ENCODE peak calls at places on chromosomes 4 and X, in nine cellular contexts. One of them, this sample, is unnamed.

GRCh38 chr4:123952530-123953274 is 556.1 kb downstream of the SPRY1 start:
- DNase-seq in heart left ventricle: no peak
- DNase-seq in GM23248: peak; percentile 74
- DNase-seq in adrenal gland: no peak
- DNase-seq in mammary epithelial cell: peak; percentile 74
- DNase-seq in tibial artery: no peak
- DNase-seq in fibroblast of lung: peak; percentile 60
- DNase-seq in stomach: no peak
- DNase-seq in astrocyte: peak; percentile 60
- DNase-seq in this sample: no peak

GRCh38 chr4:41432889-41433288 is 105.1 kb upstream of the LIMCH1 start:
- DNase-seq in heart left ventricle: no peak
- DNase-seq in GM23248: peak; percentile 74
- DNase-seq in adrenal gland: no peak
- DNase-seq in mammary epithelial cell: peak; percentile 4
- DNase-seq in tibial artery: no peak
- DNase-seq in fibroblast of lung: peak; percentile 62
- DNase-seq in stomach: no peak
- DNase-seq in astrocyte: peak; percentile 94
- DNase-seq in this sample: no peak

GRCh38 chr4:147682755-147683154 is 1.2 kb downstream of the PRMT9 start:
- DNase-seq in heart left ventricle: no peak
- DNase-seq in GM23248: peak; percentile 9
- DNase-seq in adrenal gland: no peak
- DNase-seq in mammary epithelial cell: no peak
- DNase-seq in tibial artery: no peak
- DNase-seq in fibroblast of lung: peak; percentile 40
- DNase-seq in stomach: no peak
- DNase-seq in astrocyte: no peak
- DNase-seq in this sample: no peak

GRCh38 chr4:53702334-53703266 is 111.3 kb upstream of the LNX1 start:
- DNase-seq in heart left ventricle: peak; percentile 86
- DNase-seq in GM23248: peak; percentile 86
- DNase-seq in adrenal gland: peak; percentile 68
- DNase-seq in mammary epithelial cell: peak; percentile 52
- DNase-seq in tibial artery: peak; percentile 87
- DNase-seq in fibroblast of lung: peak; percentile 86
- DNase-seq in stomach: peak; percentile 70
- DNase-seq in astrocyte: peak; percentile 74
- DNase-seq in this sample: no peak

GRCh38 chr4:53453385-53453784 is 75.9 kb downstream of the FIP1L1 start:
- DNase-seq in heart left ventricle: no peak
- DNase-seq in GM23248: peak; percentile 29
- DNase-seq in adrenal gland: no peak
- DNase-seq in mammary epithelial cell: no peak
- DNase-seq in tibial artery: no peak
- DNase-seq in fibroblast of lung: no peak
- DNase-seq in stomach: no peak
- DNase-seq in astrocyte: no peak
- DNase-seq in this sample: no peak

GRCh38 chrX:115898382-115899001 is 272.1 kb upstream of the AGTR2 start:
- DNase-seq in heart left ventricle: no peak
- DNase-seq in GM23248: no peak
- DNase-seq in adrenal gland: peak; percentile 76
- DNase-seq in mammary epithelial cell: peak; percentile 67
- DNase-seq in tibial artery: no peak
- DNase-seq in fibroblast of lung: no peak
- DNase-seq in stomach: peak; percentile 92
- DNase-seq in astrocyte: no peak
- DNase-seq in this sample: peak; percentile 84

GRCh38 chrX:12488220-12488619 is 303.0 kb upstream of the PRPS2 start:
- DNase-seq in heart left ventricle: no peak
- DNase-seq in GM23248: no peak
- DNase-seq in adrenal gland: no peak
- DNase-seq in mammary epithelial cell: no peak
- DNase-seq in tibial artery: no peak
- DNase-seq in fibroblast of lung: no peak
- DNase-seq in stomach: no peak
- DNase-seq in astrocyte: no peak
- DNase-seq in this sample: no peak

GRCh38 chrX:4936315-4936714 is 1222.9 kb upstream of the PRKX start:
- DNase-seq in heart left ventricle: no peak
- DNase-seq in GM23248: no peak
- DNase-seq in adrenal gland: no peak
- DNase-seq in mammary epithelial cell: no peak
- DNase-seq in tibial artery: no peak
- DNase-seq in fibroblast of lung: no peak
- DNase-seq in stomach: no peak
- DNase-seq in astrocyte: no peak
- DNase-seq in this sample: no peak

GRCh38 chrX:72316408-72317079 is 10.8 kb upstream of the CITED1 start:
- DNase-seq in heart left ventricle: no peak
- DNase-seq in GM23248: no peak
- DNase-seq in adrenal gland: no peak
- DNase-seq in mammary epithelial cell: no peak
- DNase-seq in tibial artery: no peak
- DNase-seq in fibroblast of lung: no peak
- DNase-seq in stomach: no peak
- DNase-seq in astrocyte: no peak
- DNase-seq in this sample: no peak

GRCh38 chr4:157389751-157390150 is 169.2 kb downstream of the GRIA2 start:
- DNase-seq in heart left ventricle: no peak
- DNase-seq in GM23248: no peak
- DNase-seq in adrenal gland: no peak
- DNase-seq in mammary epithelial cell: no peak
- DNase-seq in tibial artery: no peak
- DNase-seq in fibroblast of lung: no peak
- DNase-seq in stomach: no peak
- DNase-seq in astrocyte: no peak
- DNase-seq in this sample: no peak

GRCh38 chr4:115841873-115842272 is 728.5 kb upstream of the NDST4 start:
- DNase-seq in heart left ventricle: no peak
- DNase-seq in GM23248: no peak
- DNase-seq in adrenal gland: no peak
- DNase-seq in mammary epithelial cell: peak; percentile 71
- DNase-seq in tibial artery: no peak
- DNase-seq in fibroblast of lung: no peak
- DNase-seq in stomach: no peak
- DNase-seq in astrocyte: no peak
- DNase-seq in this sample: no peak

GRCh38 chrX:141278306-141278705 is 36.0 kb upstream of the SPANXC start:
- DNase-seq in heart left ventricle: no peak
- DNase-seq in GM23248: peak; percentile 29
- DNase-seq in adrenal gland: no peak
- DNase-seq in mammary epithelial cell: no peak
- DNase-seq in tibial artery: no peak
- DNase-seq in fibroblast of lung: peak; percentile 32
- DNase-seq in stomach: no peak
- DNase-seq in astrocyte: no peak
- DNase-seq in this sample: no peak

GRCh38 chr4:48904101-48904500 is 2.5 kb downstream of the OCIAD2 start:
- DNase-seq in heart left ventricle: no peak
- DNase-seq in GM23248: no peak
- DNase-seq in adrenal gland: no peak
- DNase-seq in mammary epithelial cell: no peak
- DNase-seq in tibial artery: no peak
- DNase-seq in fibroblast of lung: no peak
- DNase-seq in stomach: no peak
- DNase-seq in astrocyte: no peak
- DNase-seq in this sample: no peak

GRCh38 chr4:48905363-48906015 is 1.1 kb downstream of the OCIAD2 start:
- DNase-seq in heart left ventricle: no peak
- DNase-seq in GM23248: peak; percentile 58
- DNase-seq in adrenal gland: no peak
- DNase-seq in mammary epithelial cell: peak; percentile 63
- DNase-seq in tibial artery: no peak
- DNase-seq in fibroblast of lung: peak; percentile 43
- DNase-seq in stomach: peak; percentile 31
- DNase-seq in astrocyte: peak; percentile 70
- DNase-seq in this sample: no peak

GRCh38 chr4:48906283-48907173 is at the start of gene OCIAD2:
- DNase-seq in heart left ventricle: peak; percentile 64
- DNase-seq in GM23248: peak; percentile 61
- DNase-seq in adrenal gland: peak; percentile 68
- DNase-seq in mammary epithelial cell: peak; percentile 57
- DNase-seq in tibial artery: peak; percentile 76
- DNase-seq in fibroblast of lung: peak; percentile 39
- DNase-seq in stomach: peak; percentile 84
- DNase-seq in astrocyte: peak; percentile 49
- DNase-seq in this sample: peak; percentile 22

GRCh38 chr4:48902266-48902665 is 4.3 kb downstream of the OCIAD2 start:
- DNase-seq in heart left ventricle: no peak
- DNase-seq in GM23248: peak; percentile 35
- DNase-seq in adrenal gland: no peak
- DNase-seq in mammary epithelial cell: peak; percentile 48
- DNase-seq in tibial artery: no peak
- DNase-seq in fibroblast of lung: peak; percentile 46
- DNase-seq in stomach: peak; percentile 50
- DNase-seq in astrocyte: no peak
- DNase-seq in this sample: no peak

GRCh38 chr4:48904541-48905142 is 1.9 kb downstream of the OCIAD2 start:
- DNase-seq in heart left ventricle: no peak
- DNase-seq in GM23248: no peak
- DNase-seq in adrenal gland: no peak
- DNase-seq in mammary epithelial cell: no peak
- DNase-seq in tibial artery: no peak
- DNase-seq in fibroblast of lung: no peak
- DNase-seq in stomach: no peak
- DNase-seq in astrocyte: peak; percentile 51
- DNase-seq in this sample: no peak
- H3K4me1 ChIP-seq in heart left ventricle: peaks cover 3% of the 10 kb centered on the region
- H3K4me1 ChIP-seq in GM23248: peaks cover 16% of the 10 kb centered on the region
- H3K4me1 ChIP-seq in adrenal gland: peaks cover 3% of the 10 kb centered on the region
- H3K4me1 ChIP-seq in mammary epithelial cell: peaks cover 37% of the 10 kb centered on the region
- H3K4me1 ChIP-seq in tibial artery: peaks cover 9% of the 10 kb centered on the region
- H3K4me1 ChIP-seq in fibroblast of lung: peaks cover 6% of the 10 kb centered on the region
- H3K4me1 ChIP-seq in stomach: peaks cover 35% of the 10 kb centered on the region
- H3K4me1 ChIP-seq in astrocyte: peaks cover 52% of the 10 kb centered on the region
- H3K4me1 ChIP-seq in this sample: peaks cover 15% of the 10 kb centered on the region

GRCh38 chr4:153349206-153349805 is 4.8 kb downstream of the MND1 start:
- DNase-seq in heart left ventricle: no peak
- DNase-seq in GM23248: no peak
- DNase-seq in adrenal gland: no peak
- DNase-seq in mammary epithelial cell: no peak
- DNase-seq in tibial artery: no peak
- DNase-seq in fibroblast of lung: no peak
- DNase-seq in stomach: no peak
- DNase-seq in astrocyte: no peak
- DNase-seq in this sample: no peak

GRCh38 chr4:153346563-153346962 is 2.1 kb downstream of the MND1 start:
- DNase-seq in heart left ventricle: no peak
- DNase-seq in GM23248: no peak
- DNase-seq in adrenal gland: no peak
- DNase-seq in mammary epithelial cell: no peak
- DNase-seq in tibial artery: no peak
- DNase-seq in fibroblast of lung: peak; percentile 33
- DNase-seq in stomach: no peak
- DNase-seq in astrocyte: no peak
- DNase-seq in this sample: no peak

GRCh38 chr4:153347117-153347516 is 2.6 kb downstream of the MND1 start:
- DNase-seq in heart left ventricle: no peak
- DNase-seq in GM23248: no peak
- DNase-seq in adrenal gland: no peak
- DNase-seq in mammary epithelial cell: no peak
- DNase-seq in tibial artery: no peak
- DNase-seq in fibroblast of lung: no peak
- DNase-seq in stomach: no peak
- DNase-seq in astrocyte: no peak
- DNase-seq in this sample: no peak

GRCh38 chr4:153346031-153346430 is 1.5 kb downstream of the MND1 start:
- DNase-seq in heart left ventricle: no peak
- DNase-seq in GM23248: no peak
- DNase-seq in adrenal gland: no peak
- DNase-seq in mammary epithelial cell: no peak
- DNase-seq in tibial artery: no peak
- DNase-seq in fibroblast of lung: peak; percentile 11
- DNase-seq in stomach: no peak
- DNase-seq in astrocyte: no peak
- DNase-seq in this sample: no peak

DNA sequence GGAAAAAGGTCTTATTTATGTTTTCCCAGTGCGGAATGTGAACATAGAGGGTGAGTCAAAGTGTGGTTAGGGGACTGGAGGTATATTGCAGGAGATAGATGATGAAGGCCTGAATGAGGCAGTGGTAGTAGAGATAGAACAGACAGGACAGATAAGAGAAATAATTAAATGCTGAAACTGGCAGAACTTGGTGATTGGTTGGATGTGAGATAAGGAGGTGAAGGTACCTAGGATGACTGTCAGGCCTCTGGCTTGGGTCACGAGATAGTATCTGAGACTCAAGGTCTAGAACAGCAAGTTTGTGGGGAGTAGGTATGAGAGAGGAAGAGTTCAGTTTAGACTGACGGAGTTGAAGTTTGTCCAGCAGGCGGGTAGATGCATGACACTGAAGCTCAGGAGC is 3.5 kb downstream of the MND1 start:
- DNase-seq in heart left ventricle: no peak
- DNase-seq in GM23248: no peak
- DNase-seq in adrenal gland: no peak
- DNase-seq in mammary epithelial cell: no peak
- DNase-seq in tibial artery: no peak
- DNase-seq in fibroblast of lung: no peak
- DNase-seq in stomach: no peak
- DNase-seq in astrocyte: peak; percentile 67
- DNase-seq in this sample: no peak
- H3K4me3 ChIP-seq in heart left ventricle: no peak overlapping the region
- H3K4me3 ChIP-seq in GM23248: no peak overlapping the region
- H3K4me3 ChIP-seq in adrenal gland: no peak overlapping the region
- H3K4me3 ChIP-seq in mammary epithelial cell: no peak overlapping the region
- H3K4me3 ChIP-seq in tibial artery: no peak overlapping the region
- H3K4me3 ChIP-seq in fibroblast of lung: no peak overlapping the region
- H3K4me3 ChIP-seq in stomach: no peak overlapping the region
- H3K4me3 ChIP-seq in astrocyte: no peak overlapping the region
- H3K4me3 ChIP-seq in this sample: no peak overlapping the region

DNA sequence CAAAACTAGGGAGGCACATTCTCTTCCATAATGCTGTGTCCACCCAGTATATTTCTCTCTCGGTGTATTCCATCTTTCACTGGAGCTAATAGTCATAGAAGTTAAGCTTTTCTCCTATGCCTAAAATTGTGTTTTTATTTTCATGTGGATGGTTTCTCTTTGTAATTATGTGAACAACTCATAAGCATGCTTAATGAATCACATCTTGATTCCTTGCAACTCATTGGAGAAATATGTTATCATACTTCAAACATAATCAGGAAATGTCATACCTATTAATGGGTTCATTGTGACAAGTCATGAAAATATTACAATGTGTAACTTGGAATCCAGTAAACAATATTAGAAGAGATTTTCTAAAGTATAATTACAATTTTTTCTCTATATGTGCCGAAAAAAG is 186.3 kb downstream of the SLC7A11 start:
- DNase-seq in heart left ventricle: no peak
- DNase-seq in GM23248: peak; percentile 54
- DNase-seq in adrenal gland: no peak
- DNase-seq in mammary epithelial cell: peak; percentile 34
- DNase-seq in tibial artery: no peak
- DNase-seq in fibroblast of lung: no peak
- DNase-seq in stomach: no peak
- DNase-seq in astrocyte: peak; percentile 61
- DNase-seq in this sample: no peak
- H3K4me1 ChIP-seq in heart left ventricle: no peaks in the 10 kb centered on the region
- H3K4me1 ChIP-seq in GM23248: peaks cover 41% of the 10 kb centered on the region
- H3K4me1 ChIP-seq in adrenal gland: no peaks in the 10 kb centered on the region
- H3K4me1 ChIP-seq in mammary epithelial cell: peaks cover 29% of the 10 kb centered on the region
- H3K4me1 ChIP-seq in tibial artery: peaks cover 13% of the 10 kb centered on the region
- H3K4me1 ChIP-seq in fibroblast of lung: peaks cover 17% of the 10 kb centered on the region
- H3K4me1 ChIP-seq in stomach: peaks cover 10% of the 10 kb centered on the region
- H3K4me1 ChIP-seq in astrocyte: peaks cover 25% of the 10 kb centered on the region
- H3K4me1 ChIP-seq in this sample: no peaks in the 10 kb centered on the region

GRCh38 chrX:25144043-25144940 is 128.5 kb upstream of the ARX start:
- DNase-seq in heart left ventricle: peak; percentile 25
- DNase-seq in GM23248: peak; percentile 72
- DNase-seq in adrenal gland: peak; percentile 62
- DNase-seq in mammary epithelial cell: peak; percentile 15
- DNase-seq in tibial artery: peak; percentile 65
- DNase-seq in fibroblast of lung: peak; percentile 66
- DNase-seq in stomach: peak; percentile 63
- DNase-seq in astrocyte: peak; percentile 14
- DNase-seq in this sample: no peak
- H3K4me3 ChIP-seq in heart left ventricle: no peak overlapping the region
- H3K4me3 ChIP-seq in GM23248: peak overlapping the region; percentile 48
- H3K4me3 ChIP-seq in adrenal gland: no peak overlapping the region
- H3K4me3 ChIP-seq in mammary epithelial cell: no peak overlapping the region
- H3K4me3 ChIP-seq in tibial artery: peak overlapping the region; percentile 22
- H3K4me3 ChIP-seq in fibroblast of lung: peak overlapping the region; percentile 23
- H3K4me3 ChIP-seq in stomach: no peak overlapping the region
- H3K4me3 ChIP-seq in astrocyte: no peak overlapping the region
- H3K4me3 ChIP-seq in this sample: peak overlapping the region; percentile 16

This sample was measured in ascending aorta.